ENCODE peak calls at places on chromosomes 2 and 18, in four cellular contexts. E is hepatocyte, X is dorsolateral prefrontal cortex, K is Peyer's patch. W is an unnamed sample.

GRCh38 chr2:180715044-180715443 is 265.4 kb upstream of the UBE2E3 start:
- DNase-seq in E (no peak), X (no peak), K (no peak), W (no peak)

GRCh38 chr2:218332288-218332687 is 24.4 kb upstream of the CATIP start:
- DNase-seq in K (no peak), X (no peak), E (no peak), W (no peak)

GRCh38 chr2:60479226-60480088 is 74.0 kb downstream of the BCL11A start:
- DNase-seq in E (peak; percentile 42), K (no peak), X (no peak), W (peak; percentile 53)

GRCh38 chr2:170930132-170931109 is 1.4 kb downstream of the GORASP2 start:
- DNase-seq in E (peak; percentile 48), X (no peak), K (peak; percentile 44), W (peak; percentile 34)

GRCh38 chr2:172230783-172231446 is 128.2 kb upstream of the DLX2 start:
- DNase-seq in X (peak; percentile 30), K (no peak), E (no peak), W (no peak)

GRCh38 chr18:22964116-22964515 is 31.0 kb downstream of the RBBP8 start:
- DNase-seq in E (no peak), K (no peak), X (no peak), W (no peak)

GRCh38 chr2:166726525-166726924 is 161.8 kb upstream of the XIRP2 start:
- DNase-seq in K (no peak), E (no peak), X (no peak), W (no peak)

GRCh38 chr2:28613616-28614501 is 118.0 kb downstream of the PLB1 start:
- DNase-seq in K (no peak), X (no peak), E (peak; percentile 67), W (no peak)

GRCh38 chr18:61001138-61001537 is 332.1 kb upstream of the CDH20 start:
- DNase-seq in X (no peak), E (no peak), K (no peak), W (no peak)

GRCh38 chr2:189528617-189529016 is 52.0 kb downstream of the SLC40A1 start:
- DNase-seq in E (no peak), X (no peak), K (no peak), W (no peak)

GRCh38 chr2:189524746-189525145 is 55.8 kb downstream of the SLC40A1 start:
- DNase-seq in E (no peak), K (no peak), X (no peak), W (no peak)

GRCh38 chr2:189527812-189528591 is 52.6 kb downstream of the SLC40A1 start:
- DNase-seq in K (no peak), X (no peak), E (no peak), W (no peak)

GRCh38 chr2:189526936-189527654 is 53.5 kb downstream of the SLC40A1 start:
- DNase-seq in K (no peak), E (no peak), X (no peak), W (no peak)

DNA sequence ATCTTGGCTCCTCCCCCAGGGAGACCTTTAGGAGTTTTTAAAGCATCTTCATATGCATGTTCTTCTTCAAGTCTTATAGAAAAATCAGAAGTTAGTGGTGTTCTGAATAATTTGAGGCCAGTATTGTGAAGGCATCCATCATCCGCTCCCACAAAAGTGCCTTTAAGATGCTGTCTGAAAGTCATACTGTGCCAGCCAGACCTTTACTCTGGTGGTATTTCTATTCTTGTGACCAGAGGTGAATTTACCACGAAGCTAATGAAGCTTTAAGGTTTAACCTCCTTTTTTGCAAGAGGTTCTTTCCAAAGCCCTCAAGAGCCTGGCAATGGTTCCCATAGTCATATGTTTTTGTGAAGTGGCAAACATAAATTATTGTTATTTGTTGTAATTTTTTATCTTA is 54.3 kb downstream of the SLC40A1 start:
- DNase-seq in X (no peak), E (no peak), K (no peak), W (no peak)
- TF ChIP-seq CTCF in X (no peak), E (no peak), K (no peak), W (no peak)

GRCh38 chr2:15906778-15907177 is 33.6 kb upstream of the MYCN start:
- DNase-seq in X (no peak), K (no peak), E (no peak), W (no peak)
- TF ChIP-seq CTCF in X (no peak), K (no peak), E (no peak), W (no peak)

DNA sequence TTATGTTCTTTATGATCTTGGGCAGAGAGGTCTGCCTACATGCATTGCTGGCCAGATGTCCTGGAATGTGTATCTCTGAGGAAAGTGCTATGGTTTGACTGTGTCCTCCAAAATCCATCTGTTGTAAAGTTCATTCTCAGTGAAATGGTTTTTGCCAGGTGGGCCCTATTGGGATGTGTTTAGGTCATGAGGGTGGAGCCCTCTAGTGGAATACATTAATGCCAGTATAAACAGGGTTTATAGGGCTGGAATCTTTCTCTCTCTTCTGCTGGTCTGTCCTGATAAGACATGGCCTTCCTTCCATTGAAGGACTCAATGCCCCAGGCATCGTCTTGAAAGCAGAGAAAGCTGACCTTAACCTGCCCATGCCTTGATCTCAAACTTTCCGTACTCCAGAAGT is 258.5 kb downstream of the RPIA start:
- DNase-seq in X (no peak), E (no peak), K (no peak), W (no peak)
- TF ChIP-seq CTCF in X (no peak), E (no peak), K (no peak), W (no peak)

GRCh38 chr2:15797231-15797945 is 143.0 kb upstream of the MYCN start:
- DNase-seq in K (no peak), X (no peak), E (no peak), W (no peak)
- TF ChIP-seq CTCF in K (no peak), X (no peak), E (no peak), W (no peak)

DNA sequence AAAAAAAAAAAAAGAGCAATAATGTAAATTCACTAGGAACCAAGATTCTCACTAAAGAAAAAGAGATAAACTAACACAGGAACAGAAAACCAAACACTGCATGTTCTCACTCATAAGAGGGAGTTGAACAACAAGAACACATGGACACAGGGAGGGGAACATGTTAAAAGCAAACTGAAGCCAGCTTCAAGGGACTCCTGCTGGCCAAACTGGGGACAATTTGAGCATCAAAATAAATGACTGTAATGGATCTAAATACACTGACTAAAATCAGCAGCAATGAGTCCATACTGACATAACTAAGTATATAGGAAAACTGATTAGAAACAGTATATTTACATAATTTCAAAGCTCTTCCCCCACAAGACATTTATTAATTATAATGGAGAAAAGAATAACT is 73.0 kb downstream of the FARSB start:
- DNase-seq in E (no peak), X (no peak), K (no peak), W (no peak)
- TF ChIP-seq CTCF in E (peak; percentile 13), X (no peak), K (peak; percentile 7), W (no peak)

GRCh38 chr2:64770781-64771334 is 117.1 kb upstream of the SERTAD2 start:
- DNase-seq in K (no peak), E (peak; percentile 62), X (peak; percentile 43), W (peak; percentile 37)
- TF ChIP-seq CTCF in K (no peak), E (no peak), X (no peak), W (no peak)

GRCh38 chr2:127945281-127945680 is 59.5 kb upstream of the AMMECR1L start:
- DNase-seq in X (no peak), K (no peak), E (no peak), W (no peak)

GRCh38 chr2:127940641-127941040 is 54.9 kb upstream of the AMMECR1L start:
- DNase-seq in X (no peak), E (no peak), K (no peak), W (no peak)

GRCh38 chr2:127941461-127941860 is 55.7 kb upstream of the AMMECR1L start:
- DNase-seq in E (no peak), K (no peak), X (no peak), W (no peak)

GRCh38 chr2:127942002-127942401 is 56.2 kb upstream of the AMMECR1L start:
- DNase-seq in K (no peak), E (no peak), X (no peak), W (no peak)

GRCh38 chr2:127943186-127943585 is 57.4 kb upstream of the AMMECR1L start:
- DNase-seq in E (no peak), K (no peak), X (no peak), W (no peak)
- TF ChIP-seq CTCF in E (no peak), K (no peak), X (no peak), W (no peak)

DNA sequence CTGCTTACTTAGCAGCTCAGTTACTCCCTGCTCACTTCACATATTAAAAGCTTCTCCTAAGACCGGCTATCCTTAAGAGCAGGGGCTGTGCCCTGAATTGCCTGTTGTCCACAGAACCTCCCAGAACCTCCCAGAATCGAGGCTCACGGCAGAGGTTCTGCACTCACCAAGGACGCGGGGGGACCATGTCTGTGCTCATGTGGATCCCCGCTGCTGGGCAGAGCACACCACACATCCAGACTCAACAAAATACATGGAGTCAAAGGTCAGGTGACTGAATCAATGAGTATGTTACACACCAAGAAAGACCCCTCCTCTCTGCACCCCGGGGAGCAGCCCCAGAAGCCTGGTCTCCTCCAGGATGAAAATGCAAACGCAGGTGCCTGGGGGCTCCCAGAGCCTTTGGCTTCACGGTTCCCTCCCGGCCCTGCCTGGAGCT is 149.0 kb downstream of the MBP start:
- DNase-seq in E (no peak), X (no peak), K (peak; percentile 10), W (no peak)
- TF ChIP-seq CTCF in E (no peak), X (peak; percentile 6), K (no peak), W (no peak)

GRCh38 chr2:71190959-71191943 is 35.7 kb downstream of the PAIP2B start:
- DNase-seq in X (peak; percentile 13), E (no peak), K (no peak), W (no peak)
- TF ChIP-seq CTCF in X (peak; percentile 12), E (peak; percentile 26), K (no peak), W (no peak)

DNA sequence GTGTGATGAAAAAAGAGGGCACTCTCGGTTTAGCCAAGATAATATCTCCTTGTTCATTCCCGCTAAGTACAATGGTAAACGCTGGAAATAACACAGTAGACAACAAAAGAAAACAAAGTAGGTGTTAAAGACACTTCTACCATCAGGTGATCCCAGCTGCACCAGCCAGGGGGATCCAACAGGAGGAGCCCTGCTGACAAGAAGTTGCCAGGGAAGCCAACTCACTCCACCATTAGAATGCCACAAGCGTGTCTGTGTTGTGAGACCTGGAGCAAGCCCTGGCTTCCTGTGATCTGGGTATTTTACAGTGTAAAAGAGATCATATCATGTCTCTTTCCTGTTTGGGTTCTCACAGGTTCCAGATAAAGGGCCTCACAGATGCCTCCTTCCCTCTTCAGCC is 117.0 kb downstream of the GRB14 start:
- DNase-seq in X (no peak), K (no peak), E (peak; percentile 15), W (no peak)
- TF ChIP-seq CTCF in X (no peak), K (no peak), E (peak; percentile 15), W (no peak)

W was measured in colonic mucosa.